ENCODE peak calls at places on chromosomes 7 and 10, in five cellular contexts. H, C, P, K and E are unnamed samples.

GRCh38 chr7:91287685-91288084 is 23.5 kb downstream of the FZD1 start:
- DNase-seq in H (no peak), C (peak), P (no peak), K (peak), E (peak)

GRCh38 chr10:119250641-119251314 is 43.4 kb downstream of the GRK5 start:
- DNase-seq in H (peak), C (peak), P (no peak), K (peak), E (peak)

GRCh38 chr10:106502651-106503050 is 661.9 kb downstream of the SORCS1 start:
- DNase-seq in H (no peak), C (peak), P (no peak), K (no peak), E (no peak)

GRCh38 chr7:158645842-158646241 is 58.2 kb upstream of the PTPRN2 start:
- DNase-seq in H (no peak), C (no peak), P (no peak), K (no peak), E (no peak)

GRCh38 chr7:26202019-26202985 is 757 bp downstream of the CBX3 start:
- DNase-seq in H (no peak), C (peak), P (peak), K (peak), E (peak)

GRCh38 chr10:71363936-71364335 is 32.8 kb upstream of the CDH23 start:
- DNase-seq in H (no peak), C (no peak), P (no peak), K (no peak), E (no peak)

GRCh38 chr7:8823486-8823885 is 390.1 kb downstream of the NXPH1 start:
- DNase-seq in H (no peak), C (no peak), P (no peak), K (no peak), E (no peak)

GRCh38 chr10:49632406-49633317 is 18.8 kb downstream of the CHAT start:
- DNase-seq in H (no peak), C (peak), P (no peak), K (no peak), E (no peak)

GRCh38 chr7:27113991-27114866 is 11.7 kb upstream of the HOXA2 start:
- DNase-seq in H (peak), C (peak), P (no peak), K (peak), E (peak)

GRCh38 chr10:124614003-124614659 is 130.0 kb downstream of the FAM53B start:
- DNase-seq in H (no peak), C (no peak), P (no peak), K (no peak), E (no peak)

GRCh38 chr7:81404669-81405068 is 365.2 kb downstream of the HGF start:
- DNase-seq in H (no peak), C (no peak), P (no peak), K (no peak), E (no peak)

GRCh38 chr10:97926055-97926454 is 76.4 kb downstream of the GOLGA7B start:
- DNase-seq in H (no peak), C (no peak), P (no peak), K (no peak), E (no peak)

GRCh38 chr7:92745241-92745640 is 91.1 kb downstream of the CDK6 start:
- DNase-seq in H (no peak), C (no peak), P (no peak), K (no peak), E (no peak)

GRCh38 chr10:63631971-63632370 is 110.8 kb downstream of the REEP3 start:
- DNase-seq in H (no peak), C (peak), P (no peak), K (peak), E (no peak)

GRCh38 chr7:90461216-90461615 is 8.2 kb upstream of the PTTG1IP2 start:
- DNase-seq in H (peak), C (peak), P (no peak), K (no peak), E (no peak)

GRCh38 chr10:130167707-130168106 is 31.5 kb downstream of the GLRX3 start:
- DNase-seq in H (no peak), C (no peak), P (no peak), K (no peak), E (no peak)